ENCODE peak calls at places on chromosomes 11 and 22, in six cellular contexts. D is neuronal stem cell, S is IMR-90, C is H1, A is mesendoderm, M is mesenchymal stem cell. T is an unnamed sample.

GRCh38 chr11:26704249-26704648 is 17.6 kb downstream of the SLC5A12 start:
- DNase-seq in D (no peak), S (no peak), C (no peak), A (peak; percentile 80), M (peak; percentile 23), T (no peak)

GRCh38 chr11:76641905-76642304 is 28.6 kb downstream of the LRRC32 start:
- DNase-seq in D (no peak), S (no peak), C (no peak), A (no peak), M (no peak), T (no peak)

GRCh38 chr11:117005758-117006157 is 92.5 kb downstream of the SIK3 start:
- DNase-seq in D (no peak), S (no peak), C (no peak), A (no peak), M (no peak), T (no peak)

GRCh38 chr11:72224587-72225410 is at the start of gene INPPL1:
- DNase-seq in D (no peak), S (no peak), C (no peak), A (peak; percentile 70), M (peak; percentile 55), T (peak; percentile 41)

GRCh38 chr22:29314537-29315285 is 786 bp downstream of the RASL10A start:
- DNase-seq in D (no peak), S (no peak), C (no peak), A (no peak), M (peak; percentile 12), T (no peak)

GRCh38 chr22:20979243-20979809 is 2.8 kb upstream of the LZTR1 start:
- DNase-seq in D (peak; percentile 65), S (peak; percentile 67), C (peak; percentile 92), A (peak; percentile 98), M (peak; percentile 71), T (peak; percentile 99)

GRCh38 chr22:17999851-18000250 is 24.5 kb downstream of the MICAL3 start:
- DNase-seq in D (no peak), S (no peak), C (no peak), A (no peak), M (no peak), T (no peak)

GRCh38 chr11:126280595-126280994 is 2.3 kb upstream of the TIRAP start:
- DNase-seq in D (no peak), S (no peak), C (no peak), A (no peak), M (no peak), T (no peak)

GRCh38 chr11:119660166-119660720 is 68.8 kb downstream of the NECTIN1 start:
- DNase-seq in D (no peak), S (no peak), C (no peak), A (no peak), M (no peak), T (no peak)

GRCh38 chr11:125766251-125766650 is 12.4 kb downstream of the PATE2 start:
- DNase-seq in D (no peak), S (no peak), C (no peak), A (no peak), M (no peak), T (no peak)

GRCh38 chr11:28962492-28962891 is 854.3 kb downstream of the METTL15 start:
- DNase-seq in D (no peak), S (no peak), C (no peak), A (no peak), M (no peak), T (no peak)

GRCh38 chr11:22456993-22457748 is 119.0 kb downstream of the SLC17A6 start:
- DNase-seq in D (no peak), S (no peak), C (no peak), A (peak; percentile 17), M (no peak), T (no peak)

GRCh38 chr22:33274214-33274828 is 216.1 kb upstream of the SYN3 start:
- DNase-seq in D (no peak), S (no peak), C (peak; percentile 7), A (peak; percentile 69), M (no peak), T (peak; percentile 71)

GRCh38 chr22:27591060-27591459 is 210.5 kb downstream of the MN1 start:
- DNase-seq in D (no peak), S (no peak), C (no peak), A (no peak), M (no peak), T (no peak)

GRCh38 chr11:35050596-35050995 is 88.4 kb upstream of the CD44 start:
- DNase-seq in D (no peak), S (no peak), C (no peak), A (no peak), M (peak; percentile 36), T (no peak)

GRCh38 chr11:106137061-106137460 is 59.6 kb downstream of the AASDHPPT start:
- DNase-seq in D (no peak), S (no peak), C (no peak), A (no peak), M (no peak), T (no peak)

GRCh38 chr11:24131698-24132097 is 365.2 kb upstream of the LUZP2 start:
- DNase-seq in D (no peak), S (no peak), C (no peak), A (no peak), M (no peak), T (no peak)

DNA sequence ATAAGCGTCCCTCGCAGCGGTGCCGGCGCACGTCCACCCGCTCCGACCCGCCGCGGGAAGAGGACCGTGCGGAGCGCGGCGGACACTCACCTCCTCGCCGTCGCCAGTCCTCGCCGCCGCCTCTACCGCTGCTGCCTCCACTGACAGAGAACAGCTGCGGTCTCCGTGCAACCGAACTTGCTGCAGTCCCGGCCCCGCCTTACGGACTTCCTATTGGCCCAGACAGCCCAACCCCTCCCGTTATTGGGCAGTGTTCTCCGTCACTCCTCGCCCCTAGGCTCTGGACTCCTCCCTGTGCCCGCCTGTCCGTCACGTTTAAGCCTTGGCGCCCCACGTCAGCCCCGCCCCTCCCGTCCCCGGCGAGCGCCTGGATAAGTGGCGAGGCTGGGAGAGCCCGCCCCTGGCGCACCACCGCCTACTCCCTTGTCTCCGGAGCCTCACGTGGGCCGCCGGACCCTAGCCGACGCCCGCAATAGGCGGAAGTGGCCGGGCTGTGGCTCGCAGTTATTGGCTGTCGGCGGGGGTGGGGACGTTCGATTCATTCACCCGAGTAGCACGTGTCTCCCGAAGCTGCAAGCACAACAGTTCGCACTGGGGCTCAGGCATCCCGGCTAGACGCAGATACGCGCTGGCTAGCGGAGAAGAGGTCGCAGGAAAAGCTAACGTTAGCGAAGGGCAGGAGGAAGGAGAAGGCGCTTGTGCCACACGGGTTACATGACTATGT is at the start of gene PC:
- DNase-seq in D (peak; percentile 100), S (peak; percentile 100), C (peak; percentile 100), A (peak; percentile 100), M (peak; percentile 100), T (peak; percentile 100)
- H4K8ac ChIP-seq in D (no peak within 1 kb of the TSS), S (peak within 1 kb of the TSS; percentile 79), C (peak within 1 kb of the TSS; percentile 93), A (no peak within 1 kb of the TSS), M (peak within 1 kb of the TSS; percentile 8), T (no peak within 1 kb of the TSS)

DNA sequence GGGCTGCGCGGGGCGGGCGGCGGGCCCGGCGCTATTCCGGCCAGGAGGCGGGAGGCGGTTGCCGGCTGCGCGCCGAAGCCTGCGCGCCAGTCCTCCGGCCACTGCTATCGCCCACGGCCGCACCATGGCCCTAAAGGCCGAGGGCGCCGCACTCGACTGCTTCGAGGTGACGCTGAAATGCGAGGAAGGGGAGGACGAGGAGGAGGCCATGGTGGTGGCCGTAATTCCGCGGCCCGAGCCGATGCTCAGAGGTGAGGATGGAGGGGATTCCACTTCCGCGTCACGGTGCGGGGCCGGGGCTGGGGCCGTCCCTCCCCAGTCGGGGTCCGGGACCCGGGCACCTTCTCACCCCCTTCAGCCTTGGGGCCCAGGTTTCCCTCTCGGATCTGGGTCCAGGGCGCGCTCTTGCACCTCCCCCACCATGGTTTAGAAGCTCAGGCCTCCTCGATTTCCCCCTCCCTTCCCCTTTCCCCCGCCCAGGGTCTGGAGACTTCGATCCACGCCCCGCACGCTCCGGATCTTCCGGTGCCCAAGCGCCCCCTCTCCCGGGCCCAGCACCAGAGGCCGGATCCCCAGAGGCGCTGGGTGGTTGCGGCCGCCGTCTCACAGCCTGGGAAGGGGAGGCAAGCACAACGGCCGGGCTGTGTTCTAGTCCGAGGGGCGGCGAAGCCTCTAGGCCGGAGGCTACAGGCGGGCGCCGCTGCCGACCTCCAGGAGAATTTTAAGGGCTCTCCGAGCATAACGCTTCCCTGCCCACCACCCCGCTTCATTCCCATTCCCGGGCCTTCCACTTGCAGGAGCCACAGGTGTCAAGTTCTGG is 517 bp downstream of the SPINDOC start:
- DNase-seq in D (peak; percentile 46), S (peak; percentile 50), C (no peak), A (peak; percentile 71), M (peak; percentile 67), T (no peak)
- H4K8ac ChIP-seq in D (peak overlapping the region; percentile 53), S (peak overlapping the region; percentile 86), C (peak overlapping the region; percentile 89), A (no peak overlapping the region), M (peak overlapping the region; percentile 70), T (no peak overlapping the region)

DNA sequence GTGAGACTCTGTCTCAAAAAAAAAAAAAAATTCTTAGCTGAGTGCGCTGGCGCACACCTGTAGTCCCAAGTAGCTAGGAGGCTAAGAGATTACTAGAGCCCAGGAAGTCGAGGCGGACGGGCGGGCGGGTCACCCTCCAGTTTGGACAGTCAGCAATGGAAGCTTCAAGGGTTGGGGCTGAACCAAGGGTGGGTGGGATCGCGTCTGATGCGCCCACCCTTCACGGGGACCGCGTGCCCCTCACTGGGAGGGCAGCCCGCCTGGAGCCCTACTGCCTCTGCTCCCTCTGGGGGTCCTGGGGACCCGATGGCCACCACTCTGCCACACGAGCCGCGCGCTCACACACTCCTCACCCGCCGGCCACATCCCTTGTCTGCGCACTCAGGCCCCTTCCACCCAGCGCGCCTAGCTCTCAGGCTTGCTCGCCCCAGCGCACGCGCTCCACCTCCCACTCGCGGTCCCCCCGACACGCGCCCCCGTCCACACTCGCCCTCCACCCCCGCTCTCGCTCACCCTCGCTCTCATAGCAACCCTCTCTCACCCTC is 494 bp downstream of the CHID1 start:
- DNase-seq in D (no peak), S (no peak), C (no peak), A (no peak), M (no peak), T (no peak)
- H4K8ac ChIP-seq in D (no peak overlapping the region), S (peak overlapping the region; percentile 20), C (peak overlapping the region; percentile 46), A (no peak overlapping the region), M (peak overlapping the region; percentile 97), T (no peak overlapping the region)

GRCh38 chr11:133895551-133895950 is 50.2 kb upstream of the SPATA19 start:
- DNase-seq in D (no peak), S (no peak), C (no peak), A (no peak), M (no peak), T (peak; percentile 44)

GRCh38 chr11:133893381-133893780 is 48.1 kb upstream of the SPATA19 start:
- DNase-seq in D (no peak), S (no peak), C (no peak), A (no peak), M (no peak), T (peak; percentile 17)

GRCh38 chr11:133892126-133892525 is 46.8 kb upstream of the SPATA19 start:
- DNase-seq in D (no peak), S (no peak), C (no peak), A (no peak), M (no peak), T (no peak)

GRCh38 chr11:133894956-133895549 is 49.7 kb upstream of the SPATA19 start:
- DNase-seq in D (no peak), S (no peak), C (no peak), A (peak; percentile 87), M (no peak), T (peak; percentile 76)

GRCh38 chr11:133892584-133893380 is 47.5 kb upstream of the SPATA19 start:
- DNase-seq in D (no peak), S (no peak), C (no peak), A (no peak), M (no peak), T (no peak)
- H4K8ac ChIP-seq in D (no peak overlapping the region), S (no peak overlapping the region), C (no peak overlapping the region), A (no peak overlapping the region), M (no peak overlapping the region), T (no peak overlapping the region)

GRCh38 chr11:70705930-70706329 is 307.6 kb downstream of the CTTN start:
- DNase-seq in D (no peak), S (no peak), C (no peak), A (peak; percentile 32), M (no peak), T (no peak)
- H4K8ac ChIP-seq in D (no peak overlapping the region), S (no peak overlapping the region), C (no peak overlapping the region), A (no peak overlapping the region), M (no peak overlapping the region), T (no peak overlapping the region)